ENCODE peak calls at places on chromosomes 4 and X, in four cellular contexts. Q is mammary epithelial cell, S is cardiac muscle cell, C is ovary. H is an unnamed sample.
A peak's percentile ranks its signal among the peaks of the same experiment; 100 is the strongest.

GRCh38 chr4:115187136-115187535 is 73.7 kb upstream of the NDST4 start:
- DNase-seq in Q (no peak), S (no peak), C (no peak), H (no peak)

GRCh38 chr4:102988429-102989020 is 31.0 kb downstream of the SLC9B1 start:
- DNase-seq in Q (no peak), S (no peak), C (no peak), H (no peak)

GRCh38 chr4:81550005-81550896 is 78.5 kb upstream of the RASGEF1B start:
- DNase-seq in Q (no peak), S (peak; percentile 29), C (no peak), H (no peak)

GRCh38 chr4:111776546-111776945 is 368.7 kb upstream of the FAM241A start:
- DNase-seq in Q (no peak), S (no peak), C (no peak), H (no peak)

GRCh38 chr4:41477200-41477910 is 60.6 kb upstream of the LIMCH1 start:
- DNase-seq in Q (peak; percentile 50), S (no peak), C (no peak), H (no peak)

GRCh38 chrX:141405878-141406492 is 163.7 kb upstream of the SPANXC start:
- DNase-seq in Q (peak; percentile 67), S (peak; percentile 71), C (no peak), H (no peak)

GRCh38 chrX:137352101-137352660 is 213.7 kb upstream of the ZIC3 start:
- DNase-seq in Q (no peak), S (no peak), C (no peak), H (no peak)

GRCh38 chrX:147884958-147885357 is 26.8 kb upstream of the FMR1 start:
- DNase-seq in Q (no peak), S (peak; percentile 47), C (no peak), H (no peak)

GRCh38 chrX:149939271-149940014 is 1.2 kb upstream of the EOLA2 start:
- DNase-seq in Q (peak; percentile 82), S (peak; percentile 96), C (peak; percentile 97), H (peak; percentile 97)

DNA sequence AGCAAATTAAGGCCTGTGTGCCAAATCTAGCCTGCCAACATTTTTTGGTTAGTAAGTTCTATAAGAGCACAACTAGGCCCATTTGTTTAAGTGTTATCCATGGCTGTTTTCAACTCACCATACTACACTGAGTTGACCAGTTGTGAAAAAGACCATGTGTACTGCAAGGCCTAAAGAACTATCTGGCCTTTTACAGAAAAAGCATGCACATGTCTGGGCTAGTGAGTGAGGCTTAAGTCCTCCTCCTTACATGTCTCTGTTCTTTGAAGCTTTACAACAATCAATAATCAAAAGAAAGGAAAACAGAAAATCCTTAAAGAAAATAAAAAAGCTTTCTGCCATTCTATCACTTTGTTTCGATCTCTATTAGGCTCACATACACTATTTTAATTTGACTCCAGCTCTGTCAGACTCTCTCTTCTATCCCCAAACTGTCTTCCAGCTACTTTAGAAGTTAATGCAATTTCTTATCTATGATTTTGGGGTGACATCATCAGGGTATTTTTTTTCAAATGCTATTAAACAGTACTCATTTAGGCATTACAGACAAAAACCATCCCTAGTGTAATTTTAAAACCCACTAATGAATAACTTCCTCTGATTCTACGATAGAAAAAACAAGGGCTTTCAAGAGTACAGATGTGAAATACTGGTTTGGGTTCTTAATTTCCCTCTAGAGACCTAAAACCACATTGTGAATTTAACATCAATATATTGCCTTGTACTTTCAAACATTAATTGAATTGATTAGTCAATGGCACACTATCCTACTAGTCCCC is 161.8 kb downstream of the MAB21L2 start:
- DNase-seq in Q (peak; percentile 9), S (peak; percentile 10), C (no peak), H (no peak)
- H3K27ac ChIP-seq in Q (no peak overlapping the region), S (no peak overlapping the region), C (no peak overlapping the region), H (no peak overlapping the region)

GRCh38 chr4:185510803-185511202 is 24.5 kb downstream of the PDLIM3 start:
- DNase-seq in Q (no peak), S (no peak), C (no peak), H (no peak)

GRCh38 chr4:185514182-185514697 is 21.1 kb downstream of the PDLIM3 start:
- DNase-seq in Q (no peak), S (no peak), C (no peak), H (no peak)

GRCh38 chr4:185513489-185514181 is 21.7 kb downstream of the PDLIM3 start:
- DNase-seq in Q (no peak), S (peak; percentile 91), C (no peak), H (no peak)

GRCh38 chr4:185515248-185515647 is 20.1 kb downstream of the PDLIM3 start:
- DNase-seq in Q (no peak), S (no peak), C (no peak), H (no peak)

DNA sequence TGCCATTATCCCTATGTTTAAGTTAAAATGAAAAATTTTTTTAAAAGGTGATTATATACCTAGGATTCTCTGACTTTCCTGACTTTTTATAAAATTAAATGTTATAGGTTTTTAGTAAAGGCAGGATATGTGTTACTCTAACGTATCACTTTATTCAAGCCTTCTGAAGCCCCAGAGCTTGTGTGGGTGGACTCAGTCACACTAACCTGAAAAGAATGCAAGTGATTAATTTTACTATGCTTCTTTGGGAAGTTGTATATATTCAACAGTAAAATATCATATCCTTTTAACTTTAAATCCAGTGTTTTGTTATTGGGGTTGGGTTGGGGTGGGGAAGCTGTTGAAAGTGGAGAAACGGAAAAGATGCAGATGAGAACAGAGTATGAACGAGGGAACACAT is 22.8 kb downstream of the PDLIM3 start:
- DNase-seq in Q (peak; percentile 50), S (peak; percentile 45), C (no peak), H (no peak)
- H3K27ac ChIP-seq in Q (no peak overlapping the region), S (no peak overlapping the region), C (no peak overlapping the region), H (peak overlapping the region; percentile 56)

GRCh38 chrX:119042040-119042439 is 30.8 kb upstream of the CT47C1 start:
- DNase-seq in Q (no peak), S (no peak), C (no peak), H (no peak)
- H3K27ac ChIP-seq in Q (no peak overlapping the region), S (no peak overlapping the region), C (no peak overlapping the region), H (no peak overlapping the region)

GRCh38 chr4:56640907-56641493 is 40.1 kb downstream of the HOPX start:
- DNase-seq in Q (no peak), S (no peak), C (no peak), H (no peak)
- H3K27ac ChIP-seq in Q (peak overlapping the region; percentile 86), S (no peak overlapping the region), C (no peak overlapping the region), H (no peak overlapping the region)

GRCh38 chr4:128381748-128382559 is 94.3 kb upstream of the PGRMC2 start:
- DNase-seq in Q (no peak), S (no peak), C (no peak), H (no peak)
- H3K27ac ChIP-seq in Q (no peak overlapping the region), S (no peak overlapping the region), C (no peak overlapping the region), H (no peak overlapping the region)

GRCh38 chr4:176222149-176222548 is 26.8 kb upstream of the SPATA4 start:
- DNase-seq in Q (no peak), S (no peak), C (no peak), H (no peak)
- H3K27ac ChIP-seq in Q (no peak overlapping the region), S (no peak overlapping the region), C (no peak overlapping the region), H (no peak overlapping the region)

GRCh38 chr4:69749771-69750170 is 10.6 kb downstream of the SULT1B1 start:
- DNase-seq in Q (peak; percentile 74), S (peak; percentile 80), C (no peak), H (no peak)

GRCh38 chr4:69744157-69744478 is 16.3 kb downstream of the SULT1B1 start:
- DNase-seq in Q (no peak), S (no peak), C (no peak), H (no peak)

GRCh38 chr4:69750346-69750745 is 10.1 kb downstream of the SULT1B1 start:
- DNase-seq in Q (peak; percentile 63), S (peak; percentile 30), C (no peak), H (no peak)

GRCh38 chr4:69743476-69744156 is 16.8 kb downstream of the SULT1B1 start:
- DNase-seq in Q (no peak), S (no peak), C (no peak), H (no peak)

DNA sequence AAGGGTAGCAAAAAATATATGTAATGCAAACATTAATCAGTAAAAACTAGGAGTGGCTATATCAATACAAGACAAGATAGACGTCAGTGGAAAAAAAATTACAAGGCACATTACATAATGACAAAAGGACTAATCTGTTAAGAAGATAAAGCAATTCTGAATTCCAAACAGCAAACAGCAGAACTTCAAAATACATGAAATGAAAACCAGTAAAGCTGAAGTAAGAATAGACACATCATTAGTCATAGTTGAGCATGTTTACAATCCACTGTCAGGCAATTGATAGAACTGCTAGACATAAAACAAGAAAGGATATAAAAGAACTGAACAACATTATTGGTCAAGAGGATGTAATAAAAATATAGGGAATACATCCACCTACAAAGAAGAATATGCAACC is 12.2 kb downstream of the SULT1B1 start:
- DNase-seq in Q (peak; percentile 58), S (peak; percentile 47), C (no peak), H (no peak)
- H3K27ac ChIP-seq in Q (no peak overlapping the region), S (no peak overlapping the region), C (no peak overlapping the region), H (no peak overlapping the region)

GRCh38 chr4:76589872-76590846 is 155.1 kb downstream of the SHROOM3 start:
- DNase-seq in Q (peak; percentile 75), S (peak; percentile 96), C (no peak), H (peak; percentile 70)
- H3K27ac ChIP-seq in Q (peak overlapping the region; percentile 99), S (peak overlapping the region; percentile 99), C (no peak overlapping the region), H (peak overlapping the region; percentile 88)

H was measured in tibial artery.